ENCODE peak calls at places on chromosomes 7 and 10, in six cellular contexts. One of them, this sample, is unnamed. For H3K36me3, the result is how much of the 10 kb centered on the place peaks cover.

GRCh38 chr7:100568936-100569844 is 4.5 kb downstream of the SAP25 start:
- DNase-seq in H1: peak
- DNase-seq in uterus: peak
- DNase-seq in PC-9: no peak
- DNase-seq in lower lobe of right lung: peak
- DNase-seq in suprapubic skin: no peak
- DNase-seq in this sample: peak

GRCh38 chr7:155774947-155775346 is 37.3 kb downstream of the SHH start:
- DNase-seq in suprapubic skin: no peak
- DNase-seq in PC-9: no peak
- DNase-seq in H1: no peak
- DNase-seq in lower lobe of right lung: no peak
- DNase-seq in uterus: peak
- DNase-seq in this sample: no peak

GRCh38 chr10:132325969-132326889 is 5.8 kb upstream of the LRRC27 start:
- DNase-seq in H1: no peak
- DNase-seq in uterus: no peak
- DNase-seq in PC-9: no peak
- DNase-seq in lower lobe of right lung: no peak
- DNase-seq in suprapubic skin: peak
- DNase-seq in this sample: no peak

GRCh38 chr7:112411186-112411795 is 39.0 kb upstream of the IFRD1 start:
- DNase-seq in H1: no peak
- DNase-seq in uterus: no peak
- DNase-seq in lower lobe of right lung: no peak
- DNase-seq in suprapubic skin: no peak
- DNase-seq in PC-9: no peak
- DNase-seq in this sample: peak

GRCh38 chr10:79081353-79082034 is 12.7 kb downstream of the ZMIZ1 start:
- DNase-seq in uterus: no peak
- DNase-seq in PC-9: peak
- DNase-seq in lower lobe of right lung: no peak
- DNase-seq in H1: no peak
- DNase-seq in suprapubic skin: no peak
- DNase-seq in this sample: no peak

GRCh38 chr10:96407560-96408069 is 48.8 kb upstream of the OPALIN start:
- DNase-seq in uterus: no peak
- DNase-seq in PC-9: no peak
- DNase-seq in H1: no peak
- DNase-seq in suprapubic skin: no peak
- DNase-seq in lower lobe of right lung: no peak
- DNase-seq in this sample: no peak

GRCh38 chr7:37031571-37032257 is 307.4 kb upstream of the AOAH start:
- DNase-seq in suprapubic skin: peak
- DNase-seq in uterus: peak
- DNase-seq in lower lobe of right lung: peak
- DNase-seq in PC-9: peak
- DNase-seq in H1: peak
- DNase-seq in this sample: peak

GRCh38 chr7:15199482-15199881 is 296.9 kb upstream of the DGKB start:
- DNase-seq in lower lobe of right lung: no peak
- DNase-seq in H1: no peak
- DNase-seq in PC-9: no peak
- DNase-seq in suprapubic skin: no peak
- DNase-seq in uterus: no peak
- DNase-seq in this sample: no peak

GRCh38 chr10:38027992-38028391 is 17.5 kb downstream of the ZNF33A start:
- DNase-seq in PC-9: no peak
- DNase-seq in uterus: no peak
- DNase-seq in H1: no peak
- DNase-seq in lower lobe of right lung: no peak
- DNase-seq in suprapubic skin: no peak
- DNase-seq in this sample: no peak

GRCh38 chr7:133742709-133743538 is 384.2 kb upstream of the LRGUK start:
- DNase-seq in uterus: no peak
- DNase-seq in suprapubic skin: no peak
- DNase-seq in lower lobe of right lung: no peak
- DNase-seq in H1: no peak
- DNase-seq in PC-9: no peak
- DNase-seq in this sample: no peak

GRCh38 chr7:6579446-6579845 is 2.2 kb downstream of the ZDHHC4 start:
- DNase-seq in uterus: no peak
- DNase-seq in suprapubic skin: no peak
- DNase-seq in H1: no peak
- DNase-seq in PC-9: peak
- DNase-seq in lower lobe of right lung: no peak
- DNase-seq in this sample: no peak

GRCh38 chr7:95725170-95725569 is 47.2 kb upstream of the DYNC1I1 start:
- DNase-seq in uterus: no peak
- DNase-seq in H1: no peak
- DNase-seq in suprapubic skin: no peak
- DNase-seq in lower lobe of right lung: no peak
- DNase-seq in PC-9: no peak
- DNase-seq in this sample: no peak

GRCh38 chr10:86711957-86712708 is 43.8 kb downstream of the LDB3 start:
- DNase-seq in suprapubic skin: no peak
- DNase-seq in H1: no peak
- DNase-seq in PC-9: no peak
- DNase-seq in uterus: peak
- DNase-seq in lower lobe of right lung: no peak
- DNase-seq in this sample: no peak

GRCh38 chr10:25682203-25682950 is 251.7 kb upstream of the MYO3A start:
- DNase-seq in suprapubic skin: no peak
- DNase-seq in H1: no peak
- DNase-seq in lower lobe of right lung: no peak
- DNase-seq in uterus: no peak
- DNase-seq in PC-9: no peak
- DNase-seq in this sample: no peak

GRCh38 chr7:114087674-114088539 is 169.1 kb upstream of the PPP1R3A start:
- DNase-seq in PC-9: no peak
- DNase-seq in H1: no peak
- DNase-seq in uterus: no peak
- DNase-seq in lower lobe of right lung: no peak
- DNase-seq in suprapubic skin: peak
- DNase-seq in this sample: peak

GRCh38 chr7:130922206-130923112 is 188.5 kb upstream of the KLF14 start:
- DNase-seq in H1: no peak
- DNase-seq in suprapubic skin: no peak
- DNase-seq in PC-9: no peak
- DNase-seq in lower lobe of right lung: no peak
- DNase-seq in uterus: no peak
- DNase-seq in this sample: no peak

GRCh38 chr7:128450409-128450808 is 5.3 kb upstream of the HILPDA start:
- DNase-seq in uterus: no peak
- DNase-seq in suprapubic skin: no peak
- DNase-seq in lower lobe of right lung: no peak
- DNase-seq in H1: no peak
- DNase-seq in PC-9: no peak
- DNase-seq in this sample: no peak

GRCh38 chr7:3464900-3465622 is 164.0 kb downstream of the SDK1 start:
- DNase-seq in uterus: no peak
- DNase-seq in PC-9: no peak
- DNase-seq in lower lobe of right lung: no peak
- DNase-seq in H1: no peak
- DNase-seq in suprapubic skin: no peak
- DNase-seq in this sample: no peak

GRCh38 chr10:4541292-4541691 is 284.7 kb upstream of the AKR1E2 start:
- DNase-seq in PC-9: peak
- DNase-seq in suprapubic skin: no peak
- DNase-seq in lower lobe of right lung: no peak
- DNase-seq in uterus: no peak
- DNase-seq in H1: no peak
- DNase-seq in this sample: peak

GRCh38 chr7:65239324-65239706 is 134.3 kb upstream of the ZNF92 start:
- DNase-seq in lower lobe of right lung: no peak
- DNase-seq in suprapubic skin: no peak
- DNase-seq in PC-9: no peak
- DNase-seq in uterus: no peak
- DNase-seq in H1: no peak
- DNase-seq in this sample: no peak

GRCh38 chr10:52216852-52217251 is 97.2 kb upstream of the DKK1 start:
- DNase-seq in H1: no peak
- DNase-seq in suprapubic skin: no peak
- DNase-seq in PC-9: no peak
- DNase-seq in lower lobe of right lung: no peak
- DNase-seq in uterus: no peak
- DNase-seq in this sample: peak

GRCh38 chr10:110790913-110791525 is 80.7 kb upstream of the PDCD4 start:
- DNase-seq in suprapubic skin: no peak
- DNase-seq in PC-9: no peak
- DNase-seq in H1: no peak
- DNase-seq in uterus: no peak
- DNase-seq in lower lobe of right lung: no peak
- DNase-seq in this sample: no peak

GRCh38 chr7:50336909-50337703 is 32.6 kb downstream of the IKZF1 start:
- DNase-seq in H1: no peak
- DNase-seq in PC-9: no peak
- DNase-seq in suprapubic skin: no peak
- DNase-seq in lower lobe of right lung: no peak
- DNase-seq in uterus: no peak
- DNase-seq in this sample: no peak

GRCh38 chr7:50335230-50335794 is 30.8 kb downstream of the IKZF1 start:
- DNase-seq in lower lobe of right lung: no peak
- DNase-seq in suprapubic skin: no peak
- DNase-seq in H1: no peak
- DNase-seq in uterus: no peak
- DNase-seq in PC-9: no peak
- DNase-seq in this sample: no peak

GRCh38 chr7:50333266-50333665 is 28.8 kb downstream of the IKZF1 start:
- DNase-seq in lower lobe of right lung: no peak
- DNase-seq in H1: no peak
- DNase-seq in suprapubic skin: no peak
- DNase-seq in uterus: no peak
- DNase-seq in PC-9: no peak
- DNase-seq in this sample: no peak

GRCh38 chr7:50334341-50334994 is 30.0 kb downstream of the IKZF1 start:
- DNase-seq in suprapubic skin: no peak
- DNase-seq in uterus: no peak
- DNase-seq in PC-9: no peak
- DNase-seq in lower lobe of right lung: no peak
- DNase-seq in H1: no peak
- DNase-seq in this sample: no peak

DNA sequence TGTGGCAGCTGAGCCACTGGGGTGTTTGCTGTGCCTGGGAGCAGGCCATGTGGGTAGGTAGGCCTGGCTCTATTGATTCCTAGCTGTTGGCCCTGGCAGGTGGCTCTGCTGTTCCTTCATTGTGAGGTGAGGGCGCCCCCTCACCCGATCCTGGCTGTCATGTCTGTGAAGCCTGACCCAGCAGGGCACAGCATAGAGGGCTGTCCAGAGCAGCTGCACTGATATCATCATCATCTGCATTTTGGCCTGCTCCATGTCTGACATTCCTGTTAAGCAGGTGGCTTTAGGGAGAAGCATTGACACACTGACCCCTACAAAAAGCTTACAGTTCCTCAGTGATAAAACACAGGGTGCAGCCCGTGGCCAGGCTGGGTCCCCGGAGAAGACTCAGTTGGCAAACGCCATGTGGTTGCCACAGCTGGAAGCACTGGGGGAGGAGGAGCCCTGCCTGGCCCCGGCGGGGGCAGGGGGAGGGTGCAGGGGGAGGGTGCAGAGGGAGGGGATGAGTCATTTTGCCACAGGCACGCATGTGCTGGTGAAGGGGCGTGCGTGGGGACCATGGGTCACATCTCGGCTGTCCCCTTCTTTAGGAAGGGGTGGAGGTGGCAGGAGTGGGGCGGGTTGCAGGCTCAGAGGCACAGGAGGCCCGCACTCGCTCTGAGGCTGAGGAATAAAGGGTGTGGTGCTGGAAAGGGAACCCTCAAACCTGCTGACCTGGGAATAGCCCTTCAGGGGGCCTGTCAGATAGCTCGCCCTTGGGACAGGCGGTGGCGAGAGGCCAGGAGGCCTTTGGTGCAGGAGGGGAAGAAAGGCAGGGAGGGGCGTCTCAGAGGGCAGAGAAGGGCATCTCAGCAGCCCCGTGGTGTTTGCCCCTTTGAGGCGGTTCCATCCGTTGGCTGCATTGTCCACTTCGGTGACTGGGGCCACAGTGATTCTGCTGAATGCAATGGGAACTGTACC is 31.6 kb downstream of the IKZF1 start:
- DNase-seq in PC-9: no peak
- DNase-seq in lower lobe of right lung: no peak
- DNase-seq in suprapubic skin: no peak
- DNase-seq in uterus: no peak
- DNase-seq in H1: no peak
- DNase-seq in this sample: peak
- TF ChIP-seq CTCF in PC-9: no peak
- TF ChIP-seq CTCF in lower lobe of right lung: no peak
- TF ChIP-seq CTCF in suprapubic skin: no peak
- TF ChIP-seq CTCF in uterus: no peak
- TF ChIP-seq CTCF in H1: peak
- TF ChIP-seq CTCF in this sample: no peak

DNA sequence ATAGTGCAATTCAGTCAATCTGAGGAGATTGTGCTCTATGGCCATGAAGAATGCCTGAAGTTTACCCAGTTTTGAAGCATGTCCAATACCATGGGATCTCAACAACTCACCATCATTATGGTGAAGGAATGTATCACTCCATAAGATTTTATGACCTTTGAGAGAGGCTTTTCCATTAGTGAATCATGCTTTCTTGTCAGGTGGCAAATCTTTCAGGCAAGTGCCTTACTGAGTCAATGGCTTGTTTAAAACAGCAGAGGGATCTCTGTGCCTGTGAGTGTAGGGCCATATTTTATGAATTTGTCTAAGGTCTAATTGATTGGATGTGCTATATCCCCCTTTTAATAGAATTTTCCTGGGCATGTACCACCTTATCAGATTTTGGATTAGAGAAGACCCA is 131.5 kb downstream of the CCDC7 start:
- DNase-seq in H1: no peak
- DNase-seq in uterus: no peak
- DNase-seq in PC-9: no peak
- DNase-seq in suprapubic skin: no peak
- DNase-seq in lower lobe of right lung: no peak
- DNase-seq in this sample: no peak
- H3K36me3 ChIP-seq in H1: under half
- H3K36me3 ChIP-seq in uterus: under half
- H3K36me3 ChIP-seq in PC-9: under half
- H3K36me3 ChIP-seq in suprapubic skin: under half
- H3K36me3 ChIP-seq in lower lobe of right lung: under half
- H3K36me3 ChIP-seq in this sample: under half

DNA sequence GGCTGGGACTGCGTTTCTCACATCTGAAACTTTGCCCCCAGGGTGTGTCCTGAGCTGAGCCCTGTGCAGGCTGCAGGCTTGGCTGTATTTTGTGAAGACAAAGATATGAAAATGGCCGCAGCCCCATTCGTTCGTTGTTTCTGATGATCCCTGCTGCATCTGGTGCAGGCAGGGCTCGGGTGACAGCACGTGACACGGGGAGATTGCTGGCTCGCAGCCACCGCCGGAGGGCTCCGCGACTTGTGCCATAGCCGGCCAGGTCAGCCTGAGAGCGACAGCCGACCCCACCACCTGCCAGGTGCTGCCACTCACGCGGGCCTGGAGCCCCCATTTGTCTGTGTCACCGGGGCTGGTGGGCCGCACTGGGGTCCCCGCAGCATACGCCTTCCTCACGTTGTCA is 81.3 kb downstream of the ZRANB1 start:
- DNase-seq in uterus: no peak
- DNase-seq in H1: no peak
- DNase-seq in suprapubic skin: no peak
- DNase-seq in lower lobe of right lung: peak
- DNase-seq in PC-9: no peak
- DNase-seq in this sample: no peak
- TF ChIP-seq CTCF in uterus: no peak
- TF ChIP-seq CTCF in H1: no peak
- TF ChIP-seq CTCF in suprapubic skin: no peak
- TF ChIP-seq CTCF in lower lobe of right lung: no peak
- TF ChIP-seq CTCF in PC-9: no peak
- TF ChIP-seq CTCF in this sample: no peak

GRCh38 chr7:2259480-2259879 is 17.5 kb downstream of the NUDT1 start:
- DNase-seq in H1: no peak
- DNase-seq in suprapubic skin: no peak
- DNase-seq in lower lobe of right lung: peak
- DNase-seq in PC-9: no peak
- DNase-seq in uterus: no peak
- DNase-seq in this sample: no peak
- H3K36me3 ChIP-seq in H1: under half
- H3K36me3 ChIP-seq in suprapubic skin: half or more
- H3K36me3 ChIP-seq in lower lobe of right lung: under half
- H3K36me3 ChIP-seq in PC-9: under half
- H3K36me3 ChIP-seq in uterus: under half
- H3K36me3 ChIP-seq in this sample: under half